ENCODE peak calls at places on chromosomes 3 and 15, in eight cellular contexts. One of them, this sample, is unnamed.
A peak's percentile ranks its signal among the peaks of the same experiment; 100 is the strongest.

GRCh38 chr15:47756872-47757271 is 39.6 kb downstream of the SEMA6D start:
- DNase-seq in breast epithelium: no peak
- DNase-seq in tibial nerve: no peak
- DNase-seq in H54: no peak
- DNase-seq in A549: no peak
- DNase-seq in GM12891: no peak
- DNase-seq in HepG2: no peak
- DNase-seq in transverse colon: peak; percentile 51
- DNase-seq in this sample: no peak

GRCh38 chr15:82045179-82045891 is 483 bp downstream of the MEX3B start:
- DNase-seq in transverse colon: peak; percentile 20
- DNase-seq in HepG2: no peak
- DNase-seq in breast epithelium: no peak
- DNase-seq in H54: peak; percentile 30
- DNase-seq in GM12891: peak; percentile 34
- DNase-seq in tibial nerve: peak; percentile 22
- DNase-seq in A549: peak; percentile 55
- DNase-seq in this sample: peak; percentile 61

GRCh38 chr3:48430359-48431101 is 644 bp upstream of the PLXNB1 start:
- DNase-seq in GM12891: no peak
- DNase-seq in breast epithelium: no peak
- DNase-seq in HepG2: no peak
- DNase-seq in A549: no peak
- DNase-seq in tibial nerve: no peak
- DNase-seq in transverse colon: peak; percentile 23
- DNase-seq in H54: no peak
- DNase-seq in this sample: no peak

GRCh38 chr3:115111632-115112031 is 35.5 kb downstream of the ZBTB20 start:
- DNase-seq in H54: no peak
- DNase-seq in breast epithelium: no peak
- DNase-seq in GM12891: no peak
- DNase-seq in HepG2: no peak
- DNase-seq in A549: no peak
- DNase-seq in transverse colon: no peak
- DNase-seq in tibial nerve: no peak
- DNase-seq in this sample: no peak

GRCh38 chr3:43181202-43181910 is 75.5 kb upstream of the POMGNT2 start:
- DNase-seq in tibial nerve: no peak
- DNase-seq in GM12891: peak; percentile 12
- DNase-seq in HepG2: no peak
- DNase-seq in A549: no peak
- DNase-seq in transverse colon: peak; percentile 47
- DNase-seq in H54: no peak
- DNase-seq in breast epithelium: no peak
- DNase-seq in this sample: no peak

GRCh38 chr3:43043071-43043766 is 62.7 kb downstream of the POMGNT2 start:
- DNase-seq in H54: no peak
- DNase-seq in HepG2: no peak
- DNase-seq in A549: no peak
- DNase-seq in breast epithelium: no peak
- DNase-seq in GM12891: no peak
- DNase-seq in tibial nerve: no peak
- DNase-seq in transverse colon: no peak
- DNase-seq in this sample: no peak

GRCh38 chr3:30548605-30549004 is 57.8 kb upstream of the TGFBR2 start:
- DNase-seq in GM12891: no peak
- DNase-seq in A549: peak; percentile 34
- DNase-seq in H54: no peak
- DNase-seq in transverse colon: no peak
- DNase-seq in HepG2: no peak
- DNase-seq in tibial nerve: no peak
- DNase-seq in breast epithelium: no peak
- DNase-seq in this sample: peak; percentile 73

GRCh38 chr15:87354661-87355410 is 901.7 kb downstream of the NTRK3 start:
- DNase-seq in A549: no peak
- DNase-seq in tibial nerve: no peak
- DNase-seq in GM12891: no peak
- DNase-seq in breast epithelium: no peak
- DNase-seq in transverse colon: no peak
- DNase-seq in H54: peak; percentile 11
- DNase-seq in HepG2: no peak
- DNase-seq in this sample: no peak

GRCh38 chr3:170220871-170221270 is 1.4 kb upstream of the PRKCI start:
- DNase-seq in GM12891: no peak
- DNase-seq in tibial nerve: no peak
- DNase-seq in A549: no peak
- DNase-seq in H54: no peak
- DNase-seq in transverse colon: no peak
- DNase-seq in breast epithelium: no peak
- DNase-seq in HepG2: no peak
- DNase-seq in this sample: no peak

GRCh38 chr15:44045217-44045616 is 149.9 kb downstream of the FRMD5 start:
- DNase-seq in A549: no peak
- DNase-seq in tibial nerve: no peak
- DNase-seq in HepG2: no peak
- DNase-seq in breast epithelium: no peak
- DNase-seq in transverse colon: no peak
- DNase-seq in GM12891: no peak
- DNase-seq in H54: no peak
- DNase-seq in this sample: no peak

GRCh38 chr3:169264711-169265110 is 398.8 kb downstream of the MECOM start:
- DNase-seq in H54: peak; percentile 10
- DNase-seq in A549: no peak
- DNase-seq in transverse colon: peak; percentile 66
- DNase-seq in HepG2: no peak
- DNase-seq in GM12891: no peak
- DNase-seq in breast epithelium: no peak
- DNase-seq in tibial nerve: no peak
- DNase-seq in this sample: no peak

GRCh38 chr3:15098503-15099363 is at the start of gene RBSN:
- DNase-seq in transverse colon: peak; percentile 95
- DNase-seq in HepG2: peak; percentile 88
- DNase-seq in breast epithelium: peak; percentile 90
- DNase-seq in GM12891: peak; percentile 71
- DNase-seq in tibial nerve: peak; percentile 89
- DNase-seq in A549: peak; percentile 92
- DNase-seq in H54: peak; percentile 79
- DNase-seq in this sample: peak; percentile 96
- TF ChIP-seq POLR2A in transverse colon: peak; percentile 80
- TF ChIP-seq POLR2A in HepG2: peak; percentile 43
- TF ChIP-seq POLR2A in breast epithelium: peak; percentile 52
- TF ChIP-seq POLR2A in GM12891: peak; percentile 71
- TF ChIP-seq POLR2A in tibial nerve: no peak
- TF ChIP-seq POLR2A in A549: peak; percentile 81
- TF ChIP-seq POLR2A in H54: peak; percentile 66
- TF ChIP-seq POLR2A in this sample: peak; percentile 82

GRCh38 chr15:63506537-63507035 is 2.2 kb downstream of the USP3 start:
- DNase-seq in HepG2: peak; percentile 58
- DNase-seq in A549: peak; percentile 70
- DNase-seq in breast epithelium: no peak
- DNase-seq in GM12891: no peak
- DNase-seq in H54: no peak
- DNase-seq in tibial nerve: no peak
- DNase-seq in transverse colon: no peak
- DNase-seq in this sample: peak; percentile 35

GRCh38 chr15:63503739-63504246 is 600 bp upstream of the USP3 start:
- DNase-seq in tibial nerve: no peak
- DNase-seq in H54: no peak
- DNase-seq in HepG2: peak; percentile 71
- DNase-seq in breast epithelium: peak; percentile 70
- DNase-seq in A549: peak; percentile 93
- DNase-seq in transverse colon: peak; percentile 77
- DNase-seq in GM12891: no peak
- DNase-seq in this sample: peak; percentile 79

GRCh38 chr15:63505842-63506222 is 1.4 kb downstream of the USP3 start:
- DNase-seq in A549: no peak
- DNase-seq in HepG2: no peak
- DNase-seq in transverse colon: no peak
- DNase-seq in H54: no peak
- DNase-seq in tibial nerve: no peak
- DNase-seq in breast epithelium: no peak
- DNase-seq in GM12891: no peak
- DNase-seq in this sample: no peak

GRCh38 chr15:63504247-63504978 is at the start of gene USP3:
- DNase-seq in HepG2: peak; percentile 86
- DNase-seq in A549: peak; percentile 97
- DNase-seq in H54: no peak
- DNase-seq in GM12891: peak; percentile 53
- DNase-seq in transverse colon: peak; percentile 97
- DNase-seq in breast epithelium: peak; percentile 94
- DNase-seq in tibial nerve: peak; percentile 87
- DNase-seq in this sample: peak; percentile 98

DNA sequence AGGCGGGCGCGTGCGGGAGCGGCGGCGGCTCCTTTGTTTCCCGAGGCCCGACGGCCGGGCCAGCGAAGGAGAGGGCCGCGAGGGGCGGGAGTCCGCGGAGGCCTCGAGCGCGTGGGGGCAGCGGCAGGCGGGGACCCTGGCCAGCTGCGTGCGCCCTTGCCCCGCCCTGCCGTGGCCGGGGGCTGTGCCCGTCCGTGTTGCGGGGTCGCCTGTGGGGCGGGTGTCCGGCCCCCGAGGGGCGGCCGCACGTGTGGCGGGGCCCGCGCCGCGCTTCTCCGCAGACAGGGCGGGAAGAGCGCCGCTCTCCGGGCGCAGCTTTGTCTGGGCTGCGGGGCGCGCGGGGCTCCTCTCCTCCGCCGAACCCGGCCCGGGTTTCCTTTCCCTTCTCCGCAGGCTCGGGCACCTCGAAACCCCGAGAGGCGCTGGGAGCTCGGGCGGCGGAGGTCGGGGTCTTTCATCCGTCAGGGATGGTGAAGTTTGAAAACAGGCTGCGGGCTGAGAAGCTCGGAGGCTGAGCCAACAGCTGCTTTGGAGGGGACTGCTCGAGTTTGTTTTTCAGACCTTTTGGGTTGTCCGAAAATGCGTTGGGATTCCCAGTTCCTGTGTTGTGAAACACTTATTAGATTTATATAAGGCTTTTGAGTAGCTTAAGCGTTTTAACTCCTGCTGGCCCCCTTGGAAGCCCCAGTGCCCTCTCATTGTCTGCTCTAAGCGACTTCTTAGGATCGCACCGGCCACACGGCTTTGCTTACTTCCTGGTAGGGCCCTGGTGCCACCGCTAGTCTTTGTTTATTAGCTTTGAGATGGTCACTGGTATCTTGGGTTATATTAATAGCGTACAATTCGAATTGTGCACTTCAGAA is 817 bp downstream of the USP3 start:
- DNase-seq in HepG2: peak; percentile 64
- DNase-seq in tibial nerve: no peak
- DNase-seq in A549: peak; percentile 85
- DNase-seq in transverse colon: peak; percentile 80
- DNase-seq in breast epithelium: peak; percentile 54
- DNase-seq in H54: no peak
- DNase-seq in GM12891: no peak
- DNase-seq in this sample: peak; percentile 84
- TF ChIP-seq POLR2A in HepG2: no peak
- TF ChIP-seq POLR2A in tibial nerve: no peak
- TF ChIP-seq POLR2A in A549: peak; percentile 34
- TF ChIP-seq POLR2A in transverse colon: peak; percentile 60
- TF ChIP-seq POLR2A in breast epithelium: no peak
- TF ChIP-seq POLR2A in H54: peak; percentile 35
- TF ChIP-seq POLR2A in GM12891: no peak
- TF ChIP-seq POLR2A in this sample: peak; percentile 55

DNA sequence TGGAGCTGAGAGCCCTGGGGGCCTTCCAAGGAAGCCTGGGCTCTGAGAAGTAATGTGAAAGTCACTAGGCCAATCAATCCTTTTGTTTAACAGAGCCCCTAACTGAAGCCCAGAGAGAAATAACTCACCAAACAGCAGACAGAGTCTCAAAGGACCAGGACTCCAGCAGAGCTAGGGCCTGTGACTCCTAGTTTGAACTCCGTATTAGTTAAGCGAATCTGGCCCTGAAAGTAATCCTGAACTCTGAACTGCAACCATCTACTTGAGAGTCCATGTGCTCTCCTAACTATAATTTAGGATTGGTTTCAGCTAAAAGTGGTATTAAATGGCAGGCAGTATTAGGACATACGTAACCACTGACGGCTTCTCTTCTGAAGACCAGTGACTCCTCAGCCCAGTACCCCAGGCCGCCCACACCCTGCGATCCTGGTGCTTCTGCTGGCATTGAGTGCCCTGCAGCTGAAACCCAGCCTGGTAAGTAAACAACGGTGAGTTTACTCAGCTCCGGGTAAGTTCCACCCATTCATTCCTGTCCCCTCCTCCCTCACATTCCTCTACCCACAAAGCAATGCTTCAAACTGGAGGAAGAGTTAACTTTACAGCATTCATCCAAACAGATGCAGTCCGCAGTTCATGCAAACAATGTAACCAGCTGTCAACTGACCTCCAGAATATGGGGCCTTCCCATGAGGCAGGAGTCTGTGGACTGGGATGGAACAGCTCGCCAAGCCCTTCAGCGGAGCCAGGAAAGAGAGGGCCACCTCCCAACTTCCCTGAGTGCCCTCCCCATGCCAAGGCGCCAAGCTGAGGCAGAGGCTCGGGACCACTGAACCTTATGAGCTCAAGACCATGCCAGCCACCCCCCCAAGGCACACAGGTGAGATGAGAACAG is 7.3 kb downstream of the MYO5C start:
- DNase-seq in A549: peak; percentile 97
- DNase-seq in GM12891: no peak
- DNase-seq in breast epithelium: peak; percentile 36
- DNase-seq in HepG2: peak; percentile 99
- DNase-seq in H54: no peak
- DNase-seq in tibial nerve: no peak
- DNase-seq in transverse colon: peak; percentile 87
- DNase-seq in this sample: no peak
- TF ChIP-seq POLR2A in A549: peak; percentile 63
- TF ChIP-seq POLR2A in GM12891: no peak
- TF ChIP-seq POLR2A in breast epithelium: no peak
- TF ChIP-seq POLR2A in HepG2: peak; percentile 92
- TF ChIP-seq POLR2A in H54: no peak
- TF ChIP-seq POLR2A in tibial nerve: no peak
- TF ChIP-seq POLR2A in transverse colon: peak; percentile 74
- TF ChIP-seq POLR2A in this sample: no peak

GRCh38 chr3:129892486-129892856 is 1.0 kb downstream of the TMCC1 start:
- DNase-seq in HepG2: no peak
- DNase-seq in GM12891: no peak
- DNase-seq in A549: no peak
- DNase-seq in H54: no peak
- DNase-seq in transverse colon: no peak
- DNase-seq in breast epithelium: no peak
- DNase-seq in tibial nerve: no peak
- DNase-seq in this sample: no peak

GRCh38 chr3:129890125-129890524 is 3.4 kb downstream of the TMCC1 start:
- DNase-seq in transverse colon: no peak
- DNase-seq in GM12891: no peak
- DNase-seq in H54: no peak
- DNase-seq in breast epithelium: no peak
- DNase-seq in A549: no peak
- DNase-seq in HepG2: peak; percentile 64
- DNase-seq in tibial nerve: no peak
- DNase-seq in this sample: no peak

GRCh38 chr3:129890891-129891290 is 2.6 kb downstream of the TMCC1 start:
- DNase-seq in HepG2: peak; percentile 10
- DNase-seq in tibial nerve: no peak
- DNase-seq in H54: no peak
- DNase-seq in transverse colon: no peak
- DNase-seq in GM12891: no peak
- DNase-seq in breast epithelium: no peak
- DNase-seq in A549: no peak
- DNase-seq in this sample: no peak

GRCh38 chr3:129893616-129894070 is at the start of gene TMCC1:
- DNase-seq in A549: peak; percentile 86
- DNase-seq in H54: peak; percentile 81
- DNase-seq in GM12891: peak; percentile 86
- DNase-seq in tibial nerve: peak; percentile 66
- DNase-seq in transverse colon: peak; percentile 92
- DNase-seq in breast epithelium: peak; percentile 87
- DNase-seq in HepG2: peak; percentile 80
- DNase-seq in this sample: peak; percentile 90

GRCh38 chr3:129892857-129893615 is 475 bp downstream of the TMCC1 start:
- DNase-seq in GM12891: peak; percentile 68
- DNase-seq in HepG2: peak; percentile 36
- DNase-seq in tibial nerve: no peak
- DNase-seq in H54: peak; percentile 80
- DNase-seq in transverse colon: peak; percentile 74
- DNase-seq in A549: no peak
- DNase-seq in breast epithelium: peak; percentile 24
- DNase-seq in this sample: peak; percentile 87
- TF ChIP-seq POLR2A in GM12891: peak; percentile 53
- TF ChIP-seq POLR2A in HepG2: no peak
- TF ChIP-seq POLR2A in tibial nerve: no peak
- TF ChIP-seq POLR2A in H54: peak; percentile 67
- TF ChIP-seq POLR2A in transverse colon: peak; percentile 30
- TF ChIP-seq POLR2A in A549: peak; percentile 37
- TF ChIP-seq POLR2A in breast epithelium: no peak
- TF ChIP-seq POLR2A in this sample: no peak